ENCODE peak calls at places on chromosomes 2 and 18, in four cellular contexts. Q is neuronal stem cell, W is epithelial cell of esophagus, O is kidney glomerular epithelial cell. B is an unnamed sample.

GRCh38 chr18:68660355-68661183 is 54.3 kb downstream of the TMX3 start:
- DNase-seq in Q (peak), W (peak), O (peak), B (peak)

GRCh38 chr2:240872317-240873097 is 3.9 kb downstream of the AGXT start:
- DNase-seq in Q (no peak), W (no peak), O (no peak), B (no peak)

GRCh38 chr2:111118455-111119003 is 2.2 kb upstream of the BCL2L11 start:
- DNase-seq in Q (peak), W (no peak), O (no peak), B (no peak)

GRCh38 chr18:67875057-67875456 is 358.5 kb upstream of the DSEL start:
- DNase-seq in Q (no peak), W (peak), O (peak), B (peak)

GRCh38 chr2:67652679-67653078 is 255.5 kb downstream of the ETAA1 start:
- DNase-seq in Q (no peak), W (no peak), O (no peak), B (no peak)

GRCh38 chr2:26623541-26624497 is 17.3 kb downstream of the CIB4 start:
- DNase-seq in Q (no peak), W (no peak), O (no peak), B (no peak)

GRCh38 chr18:36333418-36333817 is 35.9 kb downstream of the FHOD3 start:
- DNase-seq in Q (no peak), W (no peak), O (no peak), B (no peak)

GRCh38 chr18:46462523-46462922 is 194.5 kb downstream of the LOXHD1 start:
- DNase-seq in Q (no peak), W (no peak), O (no peak), B (no peak)

GRCh38 chr18:32310119-32310518 is 120.3 kb downstream of the MEP1B start:
- DNase-seq in Q (no peak), W (no peak), O (no peak), B (no peak)

GRCh38 chr2:73266061-73266891 is 18.0 kb downstream of the FBXO41 start:
- DNase-seq in Q (no peak), W (peak), O (no peak), B (no peak)

GRCh38 chr2:9830685-9831410 is 12.4 kb upstream of the TAF1B start:
- DNase-seq in Q (no peak), W (no peak), O (no peak), B (peak)

GRCh38 chr2:17878222-17879136 is at the start of gene KCNS3:
- DNase-seq in Q (peak), W (peak), O (peak), B (peak)

GRCh38 chr2:129481306-129482219 is 497.9 kb upstream of the RAB6C start:
- DNase-seq in Q (no peak), W (no peak), O (no peak), B (no peak)

GRCh38 chr2:71814885-71815284 is 332.8 kb downstream of the CYP26B1 start:
- DNase-seq in Q (no peak), W (no peak), O (no peak), B (no peak)

GRCh38 chr2:227378371-227378782 is 729 bp downstream of the TM4SF20 start:
- DNase-seq in Q (no peak), W (peak), O (no peak), B (no peak)

GRCh38 chr2:102718387-102719316 is 43.2 kb upstream of the TMEM182 start:
- DNase-seq in Q (no peak), W (no peak), O (no peak), B (no peak)

GRCh38 chr18:37242091-37242490 is 323.5 kb downstream of the CELF4 start:
- DNase-seq in Q (no peak), W (no peak), O (no peak), B (no peak)

GRCh38 chr18:78607221-78607620 is 372.4 kb upstream of the SALL3 start:
- DNase-seq in Q (no peak), W (no peak), O (no peak), B (peak)

GRCh38 chr18:45774065-45774521 is 50.1 kb downstream of the SLC14A1 start:
- DNase-seq in Q (no peak), W (peak), O (peak), B (peak)

GRCh38 chr2:224083631-224084030 is 44.5 kb upstream of the SERPINE2 start:
- DNase-seq in Q (no peak), W (no peak), O (no peak), B (no peak)

GRCh38 chr2:69253033-69253535 is 133.9 kb downstream of the GFPT1 start:
- DNase-seq in Q (no peak), W (no peak), O (no peak), B (no peak)

B was measured in kidney tubule cell.